ENCODE peak calls at places on chromosomes 12 and 14, in ten cellular contexts. One of them, this sample, is unnamed.

GRCh38 chr12:107655281-107656065 is 30.1 kb upstream of the PWP1 start:
- DNase-seq in T-cell: no peak
- DNase-seq in KBM-7: no peak
- DNase-seq in stimulated activated CD8-positive, alpha-beta memory T cell treated with anti-CD3 and anti-CD28 coated beads, Interleukin-4, amount 100 ng/mL, for 1 hour: no peak
- DNase-seq in HTR-8/SVneo: no peak
- DNase-seq in CD4-positive, alpha-beta T cell: no peak
- DNase-seq in Ammon's horn: no peak
- DNase-seq in spleen: no peak
- DNase-seq in endodermal cell: peak
- DNase-seq in GM23338: no peak
- DNase-seq in this sample: no peak

GRCh38 chr12:26628234-26628633 is 204.8 kb downstream of the ITPR2 start:
- DNase-seq in GM23338: no peak
- DNase-seq in KBM-7: no peak
- DNase-seq in CD4-positive, alpha-beta T cell: no peak
- DNase-seq in stimulated activated CD8-positive, alpha-beta memory T cell treated with anti-CD3 and anti-CD28 coated beads, Interleukin-4, amount 100 ng/mL, for 1 hour: no peak
- DNase-seq in HTR-8/SVneo: no peak
- DNase-seq in spleen: no peak
- DNase-seq in endodermal cell: no peak
- DNase-seq in T-cell: no peak
- DNase-seq in Ammon's horn: no peak
- DNase-seq in this sample: no peak

GRCh38 chr14:29898470-29898869 is 29.2 kb downstream of the PRKD1 start:
- DNase-seq in CD4-positive, alpha-beta T cell: no peak
- DNase-seq in GM23338: no peak
- DNase-seq in T-cell: no peak
- DNase-seq in spleen: no peak
- DNase-seq in stimulated activated CD8-positive, alpha-beta memory T cell treated with anti-CD3 and anti-CD28 coated beads, Interleukin-4, amount 100 ng/mL, for 1 hour: no peak
- DNase-seq in endodermal cell: no peak
- DNase-seq in KBM-7: no peak
- DNase-seq in HTR-8/SVneo: no peak
- DNase-seq in Ammon's horn: no peak
- DNase-seq in this sample: no peak

GRCh38 chr14:79578470-79578869 is 632.8 kb downstream of the DIO2 start:
- DNase-seq in spleen: no peak
- DNase-seq in CD4-positive, alpha-beta T cell: no peak
- DNase-seq in T-cell: no peak
- DNase-seq in KBM-7: no peak
- DNase-seq in Ammon's horn: no peak
- DNase-seq in stimulated activated CD8-positive, alpha-beta memory T cell treated with anti-CD3 and anti-CD28 coated beads, Interleukin-4, amount 100 ng/mL, for 1 hour: no peak
- DNase-seq in endodermal cell: no peak
- DNase-seq in HTR-8/SVneo: no peak
- DNase-seq in GM23338: no peak
- DNase-seq in this sample: peak

GRCh38 chr12:124774462-124775167 is 89.0 kb downstream of the SCARB1 start:
- DNase-seq in spleen: no peak
- DNase-seq in stimulated activated CD8-positive, alpha-beta memory T cell treated with anti-CD3 and anti-CD28 coated beads, Interleukin-4, amount 100 ng/mL, for 1 hour: no peak
- DNase-seq in Ammon's horn: peak
- DNase-seq in CD4-positive, alpha-beta T cell: peak
- DNase-seq in KBM-7: peak
- DNase-seq in HTR-8/SVneo: no peak
- DNase-seq in endodermal cell: no peak
- DNase-seq in GM23338: no peak
- DNase-seq in T-cell: no peak
- DNase-seq in this sample: no peak

GRCh38 chr14:28301179-28301578 is 465.4 kb upstream of the FOXG1 start:
- DNase-seq in CD4-positive, alpha-beta T cell: no peak
- DNase-seq in GM23338: no peak
- DNase-seq in spleen: no peak
- DNase-seq in T-cell: no peak
- DNase-seq in endodermal cell: no peak
- DNase-seq in stimulated activated CD8-positive, alpha-beta memory T cell treated with anti-CD3 and anti-CD28 coated beads, Interleukin-4, amount 100 ng/mL, for 1 hour: no peak
- DNase-seq in Ammon's horn: no peak
- DNase-seq in KBM-7: no peak
- DNase-seq in HTR-8/SVneo: no peak
- DNase-seq in this sample: no peak

GRCh38 chr14:70567791-70568190 is 32.7 kb downstream of the MED6 start:
- DNase-seq in stimulated activated CD8-positive, alpha-beta memory T cell treated with anti-CD3 and anti-CD28 coated beads, Interleukin-4, amount 100 ng/mL, for 1 hour: no peak
- DNase-seq in Ammon's horn: no peak
- DNase-seq in GM23338: peak
- DNase-seq in HTR-8/SVneo: peak
- DNase-seq in T-cell: no peak
- DNase-seq in endodermal cell: peak
- DNase-seq in CD4-positive, alpha-beta T cell: no peak
- DNase-seq in spleen: no peak
- DNase-seq in KBM-7: peak
- DNase-seq in this sample: peak

GRCh38 chr14:50225067-50225973 is 6.1 kb downstream of the SOS2 start:
- DNase-seq in GM23338: peak
- DNase-seq in spleen: no peak
- DNase-seq in stimulated activated CD8-positive, alpha-beta memory T cell treated with anti-CD3 and anti-CD28 coated beads, Interleukin-4, amount 100 ng/mL, for 1 hour: no peak
- DNase-seq in CD4-positive, alpha-beta T cell: no peak
- DNase-seq in KBM-7: no peak
- DNase-seq in T-cell: no peak
- DNase-seq in endodermal cell: no peak
- DNase-seq in Ammon's horn: no peak
- DNase-seq in HTR-8/SVneo: peak
- DNase-seq in this sample: no peak

GRCh38 chr14:48546996-48547395 is 871.6 kb upstream of the MDGA2 start:
- DNase-seq in GM23338: no peak
- DNase-seq in T-cell: no peak
- DNase-seq in endodermal cell: no peak
- DNase-seq in spleen: no peak
- DNase-seq in CD4-positive, alpha-beta T cell: no peak
- DNase-seq in KBM-7: no peak
- DNase-seq in stimulated activated CD8-positive, alpha-beta memory T cell treated with anti-CD3 and anti-CD28 coated beads, Interleukin-4, amount 100 ng/mL, for 1 hour: no peak
- DNase-seq in HTR-8/SVneo: no peak
- DNase-seq in Ammon's horn: no peak
- DNase-seq in this sample: no peak

GRCh38 chr12:47397664-47398281 is 308.1 kb downstream of the RPAP3 start:
- DNase-seq in stimulated activated CD8-positive, alpha-beta memory T cell treated with anti-CD3 and anti-CD28 coated beads, Interleukin-4, amount 100 ng/mL, for 1 hour: no peak
- DNase-seq in spleen: no peak
- DNase-seq in HTR-8/SVneo: peak
- DNase-seq in KBM-7: peak
- DNase-seq in endodermal cell: no peak
- DNase-seq in Ammon's horn: no peak
- DNase-seq in GM23338: peak
- DNase-seq in CD4-positive, alpha-beta T cell: peak
- DNase-seq in T-cell: peak
- DNase-seq in this sample: peak

GRCh38 chr12:108838194-108839010 is 19.0 kb downstream of the SSH1 start:
- DNase-seq in Ammon's horn: peak
- DNase-seq in GM23338: peak
- DNase-seq in CD4-positive, alpha-beta T cell: peak
- DNase-seq in HTR-8/SVneo: peak
- DNase-seq in spleen: peak
- DNase-seq in stimulated activated CD8-positive, alpha-beta memory T cell treated with anti-CD3 and anti-CD28 coated beads, Interleukin-4, amount 100 ng/mL, for 1 hour: peak
- DNase-seq in KBM-7: peak
- DNase-seq in endodermal cell: peak
- DNase-seq in T-cell: peak
- DNase-seq in this sample: peak

GRCh38 chr14:67221248-67221981 is 19.8 kb upstream of the PALS1 start:
- DNase-seq in Ammon's horn: no peak
- DNase-seq in stimulated activated CD8-positive, alpha-beta memory T cell treated with anti-CD3 and anti-CD28 coated beads, Interleukin-4, amount 100 ng/mL, for 1 hour: no peak
- DNase-seq in HTR-8/SVneo: peak
- DNase-seq in endodermal cell: no peak
- DNase-seq in CD4-positive, alpha-beta T cell: no peak
- DNase-seq in T-cell: no peak
- DNase-seq in GM23338: no peak
- DNase-seq in KBM-7: no peak
- DNase-seq in spleen: no peak
- DNase-seq in this sample: no peak

This sample was measured in ELF-1.